ENCODE peak calls at places on chromosomes 1 and 21, in six cellular contexts. X is activated naive CD4-positive, alpha-beta T cell; F is stimulated activated CD4-positive, alpha-beta T cell treated with anti-CD3 and anti-CD28 coated beads, TNF-alpha, amount 100 ng/mL, for 4 hours; U is ACHN; C is activated effector memory CD4-positive, alpha-beta T cell treated with Interleukin-2 at 50 U/mL for 16 hours; T is colonic mucosa. P is an unnamed sample.

GRCh38 chr1:24673336-24673735 is 30.2 kb downstream of the SRRM1 start:
- DNase-seq in X (no peak), F (no peak), U (no peak), C (no peak), T (no peak), P (no peak)

GRCh38 chr1:205440121-205440475 is 15.7 kb downstream of the BLACAT1 start:
- DNase-seq in X (no peak), F (no peak), U (no peak), C (no peak), T (no peak), P (no peak)

GRCh38 chr1:14565076-14565475 is 33.4 kb upstream of the KAZN start:
- DNase-seq in X (no peak), F (no peak), U (no peak), C (no peak), T (no peak), P (no peak)

GRCh38 chr1:153070243-153070642 is 1.2 kb downstream of the SPRR2B start:
- DNase-seq in X (no peak), F (no peak), U (no peak), C (no peak), T (no peak), P (no peak)

GRCh38 chr1:40476924-40477679 is at the start of gene ZFP69:
- DNase-seq in X (peak), F (peak), U (peak), C (peak), T (peak), P (no peak)

GRCh38 chr1:147853391-147853790 is 49.2 kb upstream of the GJA8 start:
- DNase-seq in X (no peak), F (no peak), U (peak), C (no peak), T (no peak), P (no peak)

GRCh38 chr1:94048413-94049164 is 72.4 kb downstream of the ABCA4 start:
- DNase-seq in X (no peak), F (no peak), U (no peak), C (no peak), T (no peak), P (no peak)

GRCh38 chr21:38662224-38662568 is 143.5 kb upstream of the ETS2 start:
- DNase-seq in X (no peak), F (no peak), U (no peak), C (no peak), T (no peak), P (no peak)

GRCh38 chr1:61053712-61054608 is 28.4 kb upstream of the NFIA start:
- DNase-seq in X (no peak), F (no peak), U (no peak), C (no peak), T (peak), P (no peak)

GRCh38 chr21:42319851-42320602 is 4.8 kb upstream of the TFF3 start:
- DNase-seq in X (no peak), F (no peak), U (no peak), C (no peak), T (peak), P (no peak)

GRCh38 chr1:228147768-228148167 is 2.0 kb upstream of the GJC2 start:
- DNase-seq in X (no peak), F (no peak), U (no peak), C (no peak), T (no peak), P (no peak)

GRCh38 chr1:202664083-202664482 is 46.2 kb downstream of the SYT2 start:
- DNase-seq in X (no peak), F (no peak), U (no peak), C (no peak), T (no peak), P (no peak)

GRCh38 chr1:48068216-48068615 is 71.0 kb upstream of the TRABD2B start:
- DNase-seq in X (no peak), F (no peak), U (no peak), C (no peak), T (no peak), P (no peak)

GRCh38 chr1:36390411-36390810 is 4.7 kb upstream of the STK40 start:
- DNase-seq in X (no peak), F (no peak), U (no peak), C (no peak), T (no peak), P (no peak)

GRCh38 chr21:26949830-26950229 is 17.1 kb downstream of the ADAMTS5 start:
- DNase-seq in X (no peak), F (no peak), U (no peak), C (no peak), T (no peak), P (no peak)

P was measured in amygdala.